ENCODE peak calls at places on chromosomes 12 and 14, in six cellular contexts. M is A549, F is iPS-NIHi11, A is SK-N-DZ, P is lower lobe of right lung, B is GM20000. S is an unnamed sample.

GRCh38 chr12:126770188-126770587 is 1496.8 kb upstream of the TMEM132C start:
- DNase-seq in M (no peak), F (no peak), A (no peak), P (no peak), B (no peak), S (no peak)

GRCh38 chr12:124036117-124037109 is 63.4 kb downstream of the ZNF664 start:
- DNase-seq in M (peak; percentile 33), F (peak; percentile 62), A (peak; percentile 75), P (no peak), B (peak; percentile 73), S (peak; percentile 69)

GRCh38 chr12:44379827-44380226 is 496.3 kb downstream of the NELL2 start:
- DNase-seq in M (no peak), F (peak; percentile 26), A (no peak), P (no peak), B (no peak), S (peak; percentile 60)

GRCh38 chr14:32552766-32553165 is 223.7 kb downstream of the AKAP6 start:
- DNase-seq in M (no peak), F (no peak), A (no peak), P (no peak), B (no peak), S (no peak)

GRCh38 chr12:95198914-95199313 is 18.4 kb downstream of the FGD6 start:
- DNase-seq in M (peak; percentile 31), F (no peak), A (no peak), P (no peak), B (peak; percentile 32), S (peak; percentile 24)

GRCh38 chr14:45492876-45493275 is 239.9 kb upstream of the MIS18BP1 start:
- DNase-seq in M (no peak), F (no peak), A (no peak), P (no peak), B (no peak), S (no peak)

GRCh38 chr14:97458302-97459137 is 661.3 kb downstream of the VRK1 start:
- DNase-seq in M (no peak), F (peak; percentile 75), A (no peak), P (peak; percentile 56), B (peak; percentile 18), S (peak; percentile 83)

GRCh38 chr14:56342419-56342901 is 224.2 kb downstream of the PELI2 start:
- DNase-seq in M (no peak), F (no peak), A (no peak), P (no peak), B (no peak), S (no peak)

GRCh38 chr12:6832125-6832524 is 3.9 kb downstream of the P3H3 start:
- DNase-seq in M (no peak), F (no peak), A (no peak), P (no peak), B (no peak), S (no peak)

GRCh38 chr12:115916910-115917668 is 360.4 kb downstream of the MED13L start:
- DNase-seq in M (peak; percentile 44), F (peak; percentile 96), A (no peak), P (peak; percentile 76), B (peak; percentile 86), S (peak; percentile 85)

GRCh38 chr12:42961395-42961794 is 371.8 kb upstream of the PRICKLE1 start:
- DNase-seq in M (peak; percentile 90), F (peak; percentile 23), A (no peak), P (no peak), B (no peak), S (peak; percentile 56)

GRCh38 chr12:78035913-78036658 is 205.4 kb downstream of the NAV3 start:
- DNase-seq in M (no peak), F (no peak), A (peak; percentile 42), P (no peak), B (no peak), S (peak; percentile 17)

GRCh38 chr12:63826002-63826585 is 18.4 kb upstream of the SRGAP1 start:
- DNase-seq in M (peak; percentile 81), F (peak; percentile 68), A (peak; percentile 54), P (no peak), B (peak; percentile 60), S (peak; percentile 78)